ENCODE peak calls at places on chromosomes 16 and 17, in ten cellular contexts. N is CD4-positive, alpha-beta memory T cell; L is ascending aorta; D is aorta; I is IMR-90; V is thyroid gland; T is tibial artery; X is gastrocnemius medialis; K is hepatocyte; Z is upper lobe of right lung. F is an unnamed sample.

GRCh38 chr17:45924332-45924820 is 30.0 kb downstream of the MAPT start:
- DNase-seq in N (no peak), L (no peak), D (no peak), I (no peak), V (no peak), T (no peak), X (no peak), K (no peak), Z (no peak), F (no peak)

GRCh38 chr17:44081681-44082080 is 11.1 kb downstream of the G6PC3 start:
- DNase-seq in N (no peak), L (no peak), D (no peak), I (no peak), V (no peak), T (no peak), X (no peak), K (no peak), Z (no peak), F (no peak)

GRCh38 chr16:30874244-30874820 is 19.5 kb downstream of the BCL7C start:
- DNase-seq in N (no peak), L (no peak), D (peak; percentile 72), I (no peak), V (peak; percentile 20), T (no peak), X (no peak), K (peak; percentile 19), Z (no peak), F (no peak)

GRCh38 chr16:898216-898615 is 72.6 kb downstream of the LMF1 start:
- DNase-seq in N (no peak), L (no peak), D (no peak), I (no peak), V (no peak), T (no peak), X (no peak), K (no peak), Z (no peak), F (no peak)

GRCh38 chr17:50934672-50935200 is 68.6 kb upstream of the TOB1 start:
- DNase-seq in N (no peak), L (no peak), D (no peak), I (no peak), V (no peak), T (no peak), X (no peak), K (no peak), Z (no peak), F (no peak)

GRCh38 chr17:53792451-53792850 is 30.3 kb upstream of the KIF2B start:
- DNase-seq in N (no peak), L (no peak), D (no peak), I (no peak), V (no peak), T (no peak), X (peak; percentile 68), K (no peak), Z (no peak), F (no peak)

GRCh38 chr16:9489823-9490467 is 398.5 kb downstream of the HAPSTR1 start:
- DNase-seq in N (no peak), L (no peak), D (peak; percentile 71), I (no peak), V (peak; percentile 84), T (no peak), X (no peak), K (peak; percentile 21), Z (no peak), F (no peak)

GRCh38 chr17:29929006-29929543 is 953 bp downstream of the SSH2 start:
- DNase-seq in N (peak; percentile 8), L (no peak), D (no peak), I (no peak), V (peak; percentile 54), T (no peak), X (no peak), K (peak; percentile 67), Z (no peak), F (no peak)

GRCh38 chr16:47460301-47460754 is 535 bp downstream of the ITFG1 start:
- DNase-seq in N (no peak), L (no peak), D (no peak), I (no peak), V (no peak), T (peak; percentile 20), X (no peak), K (peak; percentile 32), Z (no peak), F (no peak)

GRCh38 chr17:83125515-83126274 is 46.3 kb downstream of the METRNL start:
- DNase-seq in N (peak; percentile 36), L (peak; percentile 81), D (peak; percentile 74), I (no peak), V (no peak), T (peak; percentile 81), X (peak; percentile 39), K (no peak), Z (peak; percentile 78), F (peak; percentile 50)

GRCh38 chr16:89863741-89864391 is 9.5 kb upstream of the TCF25 start:
- DNase-seq in N (peak; percentile 58), L (no peak), D (no peak), I (peak; percentile 40), V (no peak), T (no peak), X (no peak), K (no peak), Z (peak; percentile 76), F (no peak)

GRCh38 chr17:15502315-15503112 is 35.1 kb upstream of the CDRT4 start:
- DNase-seq in N (peak; percentile 35), L (peak; percentile 95), D (peak; percentile 97), I (peak; percentile 93), V (peak; percentile 97), T (peak; percentile 95), X (peak; percentile 82), K (peak; percentile 92), Z (peak; percentile 90), F (peak; percentile 90)

GRCh38 chr17:38509772-38510423 is 81.6 kb downstream of the ARHGAP23 start:
- DNase-seq in N (no peak), L (no peak), D (no peak), I (no peak), V (no peak), T (no peak), X (no peak), K (peak; percentile 40), Z (no peak), F (no peak)

GRCh38 chr17:17084941-17085340 is 42.7 kb downstream of the MPRIP start:
- DNase-seq in N (no peak), L (no peak), D (peak; percentile 53), I (no peak), V (no peak), T (no peak), X (no peak), K (no peak), Z (peak; percentile 15), F (no peak)

GRCh38 chr17:48583708-48584582 is 5.8 kb upstream of the HOXB4 start:
- DNase-seq in N (no peak), L (no peak), D (no peak), I (peak; percentile 39), V (no peak), T (no peak), X (no peak), K (no peak), Z (no peak), F (no peak)
- H3K4me1 ChIP-seq in N (peaks cover 50% of the 10 kb centered on the region), L (peaks cover 34% of the 10 kb centered on the region), D (no peaks in the 10 kb centered on the region), I (peaks cover 10% of the 10 kb centered on the region), V (peaks cover 23% of the 10 kb centered on the region), T (peaks cover 7% of the 10 kb centered on the region), X (peaks cover 11% of the 10 kb centered on the region), K (peaks cover 18% of the 10 kb centered on the region), Z (peaks cover 33% of the 10 kb centered on the region), F (peaks cover 11% of the 10 kb centered on the region)

GRCh38 chr16:5854027-5854426 is 756.4 kb upstream of the EEF2KMT start:
- DNase-seq in N (no peak), L (no peak), D (no peak), I (no peak), V (no peak), T (no peak), X (no peak), K (no peak), Z (no peak), F (no peak)
- H3K27ac ChIP-seq in N (no peak overlapping the region), L (no peak overlapping the region), D (no peak overlapping the region), I (no peak overlapping the region), V (no peak overlapping the region), T (no peak overlapping the region), X (no peak overlapping the region), K (no peak overlapping the region), Z (no peak overlapping the region), F (no peak overlapping the region)

GRCh38 chr17:41918392-41919164 is at the start of gene ACLY:
- DNase-seq in N (peak; percentile 94), L (peak; percentile 98), D (peak; percentile 99), I (peak; percentile 95), V (peak; percentile 98), T (peak; percentile 96), X (peak; percentile 92), K (peak; percentile 100), Z (peak; percentile 98), F (peak; percentile 94)

GRCh38 chr17:41917957-41918391 is 777 bp downstream of the ACLY start:
- DNase-seq in N (peak; percentile 41), L (peak; percentile 75), D (peak; percentile 89), I (peak; percentile 31), V (peak; percentile 54), T (peak; percentile 32), X (no peak), K (peak; percentile 69), Z (peak; percentile 82), F (peak; percentile 33)

GRCh38 chr17:41920580-41920955 is 1.8 kb upstream of the ACLY start:
- DNase-seq in N (no peak), L (no peak), D (no peak), I (no peak), V (no peak), T (no peak), X (no peak), K (no peak), Z (no peak), F (no peak)

GRCh38 chr17:41919165-41919817 is 540 bp upstream of the ACLY start:
- DNase-seq in N (no peak), L (no peak), D (no peak), I (no peak), V (no peak), T (peak; percentile 78), X (peak; percentile 52), K (peak; percentile 76), Z (no peak), F (peak; percentile 41)

DNA sequence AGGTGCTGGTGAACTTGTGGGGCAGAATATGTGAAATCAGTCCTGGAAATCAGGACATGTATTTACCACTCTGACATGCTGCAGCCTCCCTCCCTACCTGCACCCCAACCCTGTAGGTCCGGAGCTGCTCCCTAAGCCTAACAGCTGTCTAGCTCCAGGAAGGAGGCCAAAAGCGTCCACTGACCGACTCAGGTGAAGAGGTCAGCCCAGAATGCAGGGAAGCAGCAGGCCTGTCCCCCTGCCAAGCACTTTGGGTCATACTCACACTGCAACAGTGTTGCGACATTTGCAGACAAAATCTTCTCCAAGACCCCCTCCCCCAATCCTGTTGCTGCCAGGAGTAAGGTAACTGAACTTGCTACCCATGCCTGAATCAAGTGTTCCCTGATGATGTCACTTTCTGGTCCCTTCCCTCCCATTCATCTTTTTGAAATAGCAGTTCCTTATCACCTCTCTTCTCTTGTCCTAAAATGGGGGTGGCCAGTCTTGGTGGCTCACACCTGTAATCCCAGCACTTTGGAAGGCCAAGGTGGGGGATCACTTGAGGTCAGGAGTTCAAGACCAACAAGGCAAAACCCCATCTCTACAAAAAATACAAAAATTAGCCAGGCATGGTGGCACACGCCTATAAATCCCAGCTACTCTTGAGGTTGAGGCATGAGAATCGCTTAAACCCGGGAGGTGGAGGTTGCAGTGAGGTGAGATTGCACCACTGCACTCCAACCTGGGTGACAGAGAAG is 1.3 kb upstream of the ACLY start:
- DNase-seq in N (no peak), L (no peak), D (no peak), I (peak; percentile 33), V (peak; percentile 55), T (no peak), X (no peak), K (no peak), Z (peak; percentile 68), F (no peak)
- H3K9me3 ChIP-seq in N (no peaks in the 10 kb centered on the region), L (no peaks in the 10 kb centered on the region), D (no peaks in the 10 kb centered on the region), I (no peaks in the 10 kb centered on the region), V (no peaks in the 10 kb centered on the region), T (no peaks in the 10 kb centered on the region), X (no peaks in the 10 kb centered on the region), K (no peaks in the 10 kb centered on the region), Z (no peaks in the 10 kb centered on the region), F (no peaks in the 10 kb centered on the region)

GRCh38 chr16:29304251-29304900 is 102.1 kb downstream of the NPIPB11 start:
- DNase-seq in N (no peak), L (no peak), D (peak; percentile 26), I (no peak), V (no peak), T (no peak), X (no peak), K (no peak), Z (peak; percentile 41), F (no peak)
- H3K4me1 ChIP-seq in N (no peaks in the 10 kb centered on the region), L (peaks cover 11% of the 10 kb centered on the region), D (no peaks in the 10 kb centered on the region), I (peaks cover 30% of the 10 kb centered on the region), V (no peaks in the 10 kb centered on the region), T (peaks cover 7% of the 10 kb centered on the region), X (no peaks in the 10 kb centered on the region), K (peaks cover 7% of the 10 kb centered on the region), Z (peaks cover 9% of the 10 kb centered on the region), F (no peaks in the 10 kb centered on the region)

F was measured in tibial nerve.